ENCODE peak calls at places on chromosomes 2 and 18, in eight cellular contexts. One of them, this sample, is unnamed.

GRCh38 chr2:147703171-147703570 is 141.7 kb upstream of the ACVR2A start:
- DNase-seq in colonic mucosa: no peak
- DNase-seq in fibroblast of lung: no peak
- DNase-seq in NCI-H1092 treated with DMSO at 0.1 percent for 48 hours: no peak
- DNase-seq in KBM-7: no peak
- DNase-seq in MCF 10A: no peak
- DNase-seq in amniotic stem cell: no peak
- DNase-seq in PC-9: no peak
- DNase-seq in this sample: no peak

GRCh38 chr2:16774091-16774490 is 108.5 kb upstream of the CYRIA start:
- DNase-seq in NCI-H1092 treated with DMSO at 0.1 percent for 48 hours: no peak
- DNase-seq in fibroblast of lung: peak; percentile 53
- DNase-seq in KBM-7: no peak
- DNase-seq in colonic mucosa: no peak
- DNase-seq in MCF 10A: peak; percentile 39
- DNase-seq in amniotic stem cell: no peak
- DNase-seq in PC-9: peak; percentile 37
- DNase-seq in this sample: peak; percentile 48

GRCh38 chr18:10453885-10454772 is at the start of gene APCDD1:
- DNase-seq in fibroblast of lung: peak; percentile 24
- DNase-seq in NCI-H1092 treated with DMSO at 0.1 percent for 48 hours: peak; percentile 27
- DNase-seq in amniotic stem cell: no peak
- DNase-seq in MCF 10A: no peak
- DNase-seq in PC-9: no peak
- DNase-seq in colonic mucosa: peak; percentile 60
- DNase-seq in KBM-7: no peak
- DNase-seq in this sample: no peak

GRCh38 chr18:79586436-79587297 is 92.9 kb upstream of the CTDP1 start:
- DNase-seq in MCF 10A: no peak
- DNase-seq in fibroblast of lung: no peak
- DNase-seq in amniotic stem cell: no peak
- DNase-seq in colonic mucosa: no peak
- DNase-seq in PC-9: no peak
- DNase-seq in NCI-H1092 treated with DMSO at 0.1 percent for 48 hours: no peak
- DNase-seq in KBM-7: no peak
- DNase-seq in this sample: no peak

GRCh38 chr2:228105526-228106250 is 75.8 kb downstream of the SPHKAP start:
- DNase-seq in PC-9: no peak
- DNase-seq in MCF 10A: no peak
- DNase-seq in fibroblast of lung: no peak
- DNase-seq in KBM-7: no peak
- DNase-seq in colonic mucosa: no peak
- DNase-seq in NCI-H1092 treated with DMSO at 0.1 percent for 48 hours: no peak
- DNase-seq in amniotic stem cell: no peak
- DNase-seq in this sample: no peak

GRCh38 chr2:160747771-160748170 is 254.2 kb upstream of the RBMS1 start:
- DNase-seq in amniotic stem cell: peak; percentile 38
- DNase-seq in MCF 10A: peak; percentile 73
- DNase-seq in colonic mucosa: no peak
- DNase-seq in PC-9: peak; percentile 75
- DNase-seq in NCI-H1092 treated with DMSO at 0.1 percent for 48 hours: no peak
- DNase-seq in fibroblast of lung: peak; percentile 77
- DNase-seq in KBM-7: no peak
- DNase-seq in this sample: peak; percentile 62

GRCh38 chr2:208609166-208609804 is 202.7 kb downstream of the PTH2R start:
- DNase-seq in KBM-7: no peak
- DNase-seq in NCI-H1092 treated with DMSO at 0.1 percent for 48 hours: no peak
- DNase-seq in amniotic stem cell: no peak
- DNase-seq in PC-9: no peak
- DNase-seq in colonic mucosa: no peak
- DNase-seq in fibroblast of lung: no peak
- DNase-seq in MCF 10A: no peak
- DNase-seq in this sample: no peak

GRCh38 chr18:3447035-3447894 is 2.7 kb upstream of the TGIF1 start:
- DNase-seq in MCF 10A: peak; percentile 34
- DNase-seq in colonic mucosa: no peak
- DNase-seq in KBM-7: peak; percentile 75
- DNase-seq in amniotic stem cell: no peak
- DNase-seq in NCI-H1092 treated with DMSO at 0.1 percent for 48 hours: no peak
- DNase-seq in fibroblast of lung: peak; percentile 60
- DNase-seq in PC-9: peak; percentile 67
- DNase-seq in this sample: peak; percentile 43

GRCh38 chr2:108615480-108616090 is 81.3 kb downstream of the LIMS1 start:
- DNase-seq in colonic mucosa: no peak
- DNase-seq in PC-9: no peak
- DNase-seq in fibroblast of lung: no peak
- DNase-seq in MCF 10A: no peak
- DNase-seq in KBM-7: no peak
- DNase-seq in amniotic stem cell: no peak
- DNase-seq in NCI-H1092 treated with DMSO at 0.1 percent for 48 hours: peak; percentile 24
- DNase-seq in this sample: no peak

GRCh38 chr2:8461341-8461740 is 220.5 kb upstream of the ID2 start:
- DNase-seq in colonic mucosa: no peak
- DNase-seq in PC-9: no peak
- DNase-seq in MCF 10A: no peak
- DNase-seq in fibroblast of lung: no peak
- DNase-seq in NCI-H1092 treated with DMSO at 0.1 percent for 48 hours: no peak
- DNase-seq in amniotic stem cell: no peak
- DNase-seq in KBM-7: no peak
- DNase-seq in this sample: no peak

GRCh38 chr2:77796397-77796796 is 274.2 kb upstream of the LRRTM4 start:
- DNase-seq in amniotic stem cell: no peak
- DNase-seq in colonic mucosa: no peak
- DNase-seq in NCI-H1092 treated with DMSO at 0.1 percent for 48 hours: no peak
- DNase-seq in KBM-7: no peak
- DNase-seq in fibroblast of lung: no peak
- DNase-seq in MCF 10A: no peak
- DNase-seq in PC-9: no peak
- DNase-seq in this sample: no peak

GRCh38 chr2:143530753-143531152 is 401.5 kb downstream of the ARHGAP15 start:
- DNase-seq in MCF 10A: peak; percentile 20
- DNase-seq in PC-9: no peak
- DNase-seq in KBM-7: no peak
- DNase-seq in colonic mucosa: no peak
- DNase-seq in NCI-H1092 treated with DMSO at 0.1 percent for 48 hours: no peak
- DNase-seq in fibroblast of lung: no peak
- DNase-seq in amniotic stem cell: no peak
- DNase-seq in this sample: no peak

GRCh38 chr2:28322887-28323483 is 69.7 kb upstream of the FOSL2 start:
- DNase-seq in colonic mucosa: no peak
- DNase-seq in fibroblast of lung: peak; percentile 92
- DNase-seq in NCI-H1092 treated with DMSO at 0.1 percent for 48 hours: no peak
- DNase-seq in MCF 10A: no peak
- DNase-seq in amniotic stem cell: no peak
- DNase-seq in PC-9: no peak
- DNase-seq in KBM-7: no peak
- DNase-seq in this sample: peak; percentile 93

GRCh38 chr2:16570516-16570915 is 95.1 kb downstream of the CYRIA start:
- DNase-seq in NCI-H1092 treated with DMSO at 0.1 percent for 48 hours: no peak
- DNase-seq in KBM-7: no peak
- DNase-seq in amniotic stem cell: no peak
- DNase-seq in colonic mucosa: no peak
- DNase-seq in MCF 10A: no peak
- DNase-seq in PC-9: no peak
- DNase-seq in fibroblast of lung: no peak
- DNase-seq in this sample: no peak

GRCh38 chr18:45785015-45785597 is 40.4 kb upstream of the SIGLEC15 start:
- DNase-seq in amniotic stem cell: no peak
- DNase-seq in fibroblast of lung: peak; percentile 62
- DNase-seq in MCF 10A: no peak
- DNase-seq in PC-9: no peak
- DNase-seq in NCI-H1092 treated with DMSO at 0.1 percent for 48 hours: no peak
- DNase-seq in colonic mucosa: no peak
- DNase-seq in KBM-7: no peak
- DNase-seq in this sample: no peak

GRCh38 chr18:58456625-58457024 is 172.3 kb downstream of the ALPK2 start:
- DNase-seq in MCF 10A: no peak
- DNase-seq in NCI-H1092 treated with DMSO at 0.1 percent for 48 hours: no peak
- DNase-seq in PC-9: no peak
- DNase-seq in colonic mucosa: peak; percentile 71
- DNase-seq in KBM-7: peak; percentile 9
- DNase-seq in amniotic stem cell: no peak
- DNase-seq in fibroblast of lung: no peak
- DNase-seq in this sample: no peak

GRCh38 chr18:67875057-67875456 is 358.5 kb upstream of the DSEL start:
- DNase-seq in colonic mucosa: no peak
- DNase-seq in fibroblast of lung: peak; percentile 29
- DNase-seq in PC-9: no peak
- DNase-seq in KBM-7: no peak
- DNase-seq in MCF 10A: peak; percentile 8
- DNase-seq in NCI-H1092 treated with DMSO at 0.1 percent for 48 hours: no peak
- DNase-seq in amniotic stem cell: no peak
- DNase-seq in this sample: peak; percentile 15

GRCh38 chr2:37781028-37781427 is 109.6 kb upstream of the CDC42EP3 start:
- DNase-seq in MCF 10A: peak; percentile 55
- DNase-seq in amniotic stem cell: peak; percentile 35
- DNase-seq in colonic mucosa: no peak
- DNase-seq in fibroblast of lung: peak; percentile 93
- DNase-seq in KBM-7: no peak
- DNase-seq in NCI-H1092 treated with DMSO at 0.1 percent for 48 hours: no peak
- DNase-seq in PC-9: peak; percentile 75
- DNase-seq in this sample: peak; percentile 91

GRCh38 chr2:29518988-29519925 is 402.1 kb downstream of the ALK start:
- DNase-seq in amniotic stem cell: peak; percentile 4
- DNase-seq in NCI-H1092 treated with DMSO at 0.1 percent for 48 hours: no peak
- DNase-seq in MCF 10A: peak; percentile 90
- DNase-seq in KBM-7: no peak
- DNase-seq in colonic mucosa: no peak
- DNase-seq in fibroblast of lung: peak; percentile 84
- DNase-seq in PC-9: no peak
- DNase-seq in this sample: peak; percentile 83

GRCh38 chr18:69584429-69584828 is 183.7 kb downstream of the DOK6 start:
- DNase-seq in KBM-7: no peak
- DNase-seq in amniotic stem cell: no peak
- DNase-seq in fibroblast of lung: no peak
- DNase-seq in MCF 10A: no peak
- DNase-seq in colonic mucosa: no peak
- DNase-seq in PC-9: no peak
- DNase-seq in NCI-H1092 treated with DMSO at 0.1 percent for 48 hours: no peak
- DNase-seq in this sample: no peak

GRCh38 chr2:5546176-5546575 is 146.0 kb upstream of the SOX11 start:
- DNase-seq in NCI-H1092 treated with DMSO at 0.1 percent for 48 hours: no peak
- DNase-seq in KBM-7: no peak
- DNase-seq in PC-9: no peak
- DNase-seq in colonic mucosa: no peak
- DNase-seq in amniotic stem cell: no peak
- DNase-seq in fibroblast of lung: peak; percentile 86
- DNase-seq in MCF 10A: peak; percentile 1
- DNase-seq in this sample: peak; percentile 82

GRCh38 chr2:136141510-136142154 is 23.7 kb upstream of the CXCR4 start:
- DNase-seq in colonic mucosa: no peak
- DNase-seq in MCF 10A: peak; percentile 65
- DNase-seq in KBM-7: no peak
- DNase-seq in amniotic stem cell: no peak
- DNase-seq in PC-9: no peak
- DNase-seq in NCI-H1092 treated with DMSO at 0.1 percent for 48 hours: peak; percentile 96
- DNase-seq in fibroblast of lung: no peak
- DNase-seq in this sample: no peak

GRCh38 chr2:17781482-17781881 is 27.5 kb downstream of the GEN1 start:
- DNase-seq in PC-9: no peak
- DNase-seq in KBM-7: no peak
- DNase-seq in amniotic stem cell: no peak
- DNase-seq in MCF 10A: no peak
- DNase-seq in colonic mucosa: no peak
- DNase-seq in NCI-H1092 treated with DMSO at 0.1 percent for 48 hours: no peak
- DNase-seq in fibroblast of lung: no peak
- DNase-seq in this sample: no peak

GRCh38 chr2:99088017-99088416 is 53.5 kb upstream of the C2orf15 start:
- DNase-seq in NCI-H1092 treated with DMSO at 0.1 percent for 48 hours: no peak
- DNase-seq in MCF 10A: no peak
- DNase-seq in colonic mucosa: no peak
- DNase-seq in fibroblast of lung: peak; percentile 5
- DNase-seq in amniotic stem cell: no peak
- DNase-seq in KBM-7: no peak
- DNase-seq in PC-9: no peak
- DNase-seq in this sample: peak; percentile 3

GRCh38 chr2:238225911-238226697 is 13.7 kb downstream of the HES6 start:
- DNase-seq in KBM-7: no peak
- DNase-seq in colonic mucosa: no peak
- DNase-seq in NCI-H1092 treated with DMSO at 0.1 percent for 48 hours: no peak
- DNase-seq in fibroblast of lung: peak; percentile 57
- DNase-seq in amniotic stem cell: no peak
- DNase-seq in MCF 10A: no peak
- DNase-seq in PC-9: no peak
- DNase-seq in this sample: peak; percentile 38

GRCh38 chr2:20223345-20224190 is 1.4 kb downstream of the SDC1 start:
- DNase-seq in colonic mucosa: no peak
- DNase-seq in PC-9: peak; percentile 42
- DNase-seq in NCI-H1092 treated with DMSO at 0.1 percent for 48 hours: peak; percentile 50
- DNase-seq in amniotic stem cell: no peak
- DNase-seq in MCF 10A: peak; percentile 50
- DNase-seq in KBM-7: peak; percentile 52
- DNase-seq in fibroblast of lung: peak; percentile 60
- DNase-seq in this sample: peak; percentile 40

This sample was measured in astrocyte.